ENCODE peak calls at places on chromosome 16, in seven cellular contexts. One of them, this sample, is unnamed.

GRCh38 chr16:8905168-8905762 is 23.1 kb downstream of the LITAFD start:
- DNase-seq in AG10803: peak; percentile 42
- DNase-seq in GM23338: peak; percentile 57
- DNase-seq in astrocyte of the spinal cord: peak; percentile 36
- DNase-seq in retinal pigment epithelial cell: no peak
- DNase-seq in A549: peak; percentile 69
- DNase-seq in heart left ventricle: no peak
- DNase-seq in this sample: no peak

GRCh38 chr16:2475413-2476344 is 752 bp downstream of the TBC1D24 start:
- DNase-seq in heart left ventricle: no peak
- DNase-seq in astrocyte of the spinal cord: no peak
- DNase-seq in retinal pigment epithelial cell: no peak
- DNase-seq in GM23338: peak; percentile 61
- DNase-seq in AG10803: no peak
- DNase-seq in A549: no peak
- DNase-seq in this sample: no peak

GRCh38 chr16:80045944-80046660 is 445.6 kb upstream of the MAF start:
- DNase-seq in retinal pigment epithelial cell: no peak
- DNase-seq in heart left ventricle: no peak
- DNase-seq in AG10803: no peak
- DNase-seq in A549: no peak
- DNase-seq in astrocyte of the spinal cord: no peak
- DNase-seq in GM23338: no peak
- DNase-seq in this sample: no peak

GRCh38 chr16:68564367-68564985 is 25.4 kb downstream of the ZFP90 start:
- DNase-seq in astrocyte of the spinal cord: peak; percentile 12
- DNase-seq in A549: peak; percentile 35
- DNase-seq in heart left ventricle: no peak
- DNase-seq in AG10803: peak; percentile 4
- DNase-seq in retinal pigment epithelial cell: no peak
- DNase-seq in GM23338: peak; percentile 42
- DNase-seq in this sample: no peak

GRCh38 chr16:711548-712320 is 3.2 kb upstream of the METRN start:
- DNase-seq in GM23338: peak; percentile 87
- DNase-seq in retinal pigment epithelial cell: no peak
- DNase-seq in AG10803: peak; percentile 52
- DNase-seq in astrocyte of the spinal cord: peak; percentile 50
- DNase-seq in heart left ventricle: peak; percentile 78
- DNase-seq in A549: peak; percentile 81
- DNase-seq in this sample: no peak

GRCh38 chr16:5863207-5863606 is 765.6 kb upstream of the EEF2KMT start:
- DNase-seq in astrocyte of the spinal cord: no peak
- DNase-seq in retinal pigment epithelial cell: no peak
- DNase-seq in GM23338: no peak
- DNase-seq in A549: no peak
- DNase-seq in heart left ventricle: no peak
- DNase-seq in AG10803: no peak
- DNase-seq in this sample: no peak

GRCh38 chr16:30557397-30557949 is 701 bp downstream of the ZNF764 start:
- DNase-seq in A549: no peak
- DNase-seq in GM23338: no peak
- DNase-seq in retinal pigment epithelial cell: no peak
- DNase-seq in heart left ventricle: no peak
- DNase-seq in astrocyte of the spinal cord: no peak
- DNase-seq in AG10803: no peak
- DNase-seq in this sample: no peak

GRCh38 chr16:78195868-78196267 is 96.4 kb downstream of the WWOX start:
- DNase-seq in astrocyte of the spinal cord: no peak
- DNase-seq in heart left ventricle: no peak
- DNase-seq in AG10803: no peak
- DNase-seq in GM23338: no peak
- DNase-seq in retinal pigment epithelial cell: no peak
- DNase-seq in A549: no peak
- DNase-seq in this sample: no peak

GRCh38 chr16:30065943-30066881 is 652 bp downstream of the ALDOA start:
- DNase-seq in heart left ventricle: peak; percentile 48
- DNase-seq in AG10803: peak; percentile 65
- DNase-seq in astrocyte of the spinal cord: no peak
- DNase-seq in GM23338: peak; percentile 54
- DNase-seq in retinal pigment epithelial cell: no peak
- DNase-seq in A549: peak; percentile 43
- DNase-seq in this sample: no peak

GRCh38 chr16:58024673-58025350 is 742 bp upstream of the MMP15 start:
- DNase-seq in AG10803: no peak
- DNase-seq in GM23338: peak; percentile 77
- DNase-seq in heart left ventricle: peak; percentile 37
- DNase-seq in astrocyte of the spinal cord: no peak
- DNase-seq in retinal pigment epithelial cell: no peak
- DNase-seq in A549: peak; percentile 25
- DNase-seq in this sample: no peak

GRCh38 chr16:11797957-11798299 is 870 bp upstream of the ZC3H7A start:
- DNase-seq in AG10803: no peak
- DNase-seq in heart left ventricle: no peak
- DNase-seq in GM23338: no peak
- DNase-seq in retinal pigment epithelial cell: no peak
- DNase-seq in astrocyte of the spinal cord: no peak
- DNase-seq in A549: peak; percentile 13
- DNase-seq in this sample: no peak

GRCh38 chr16:29767062-29767461 is 11.0 kb upstream of the ZG16 start:
- DNase-seq in retinal pigment epithelial cell: no peak
- DNase-seq in GM23338: no peak
- DNase-seq in heart left ventricle: no peak
- DNase-seq in astrocyte of the spinal cord: no peak
- DNase-seq in AG10803: no peak
- DNase-seq in A549: no peak
- DNase-seq in this sample: no peak

GRCh38 chr16:58409316-58409973 is 17.2 kb downstream of the GINS3 start:
- DNase-seq in GM23338: no peak
- DNase-seq in A549: peak; percentile 30
- DNase-seq in heart left ventricle: peak; percentile 75
- DNase-seq in retinal pigment epithelial cell: peak; percentile 79
- DNase-seq in AG10803: peak; percentile 71
- DNase-seq in astrocyte of the spinal cord: peak; percentile 81
- DNase-seq in this sample: no peak

GRCh38 chr16:15518412-15519351 is 84.3 kb downstream of the BMERB1 start:
- DNase-seq in A549: peak; percentile 88
- DNase-seq in GM23338: no peak
- DNase-seq in AG10803: peak; percentile 75
- DNase-seq in heart left ventricle: peak; percentile 65
- DNase-seq in retinal pigment epithelial cell: peak; percentile 14
- DNase-seq in astrocyte of the spinal cord: peak; percentile 50
- DNase-seq in this sample: peak; percentile 54

GRCh38 chr16:20249247-20249646 is 78.1 kb downstream of the GP2 start:
- DNase-seq in heart left ventricle: no peak
- DNase-seq in GM23338: no peak
- DNase-seq in astrocyte of the spinal cord: no peak
- DNase-seq in retinal pigment epithelial cell: no peak
- DNase-seq in A549: no peak
- DNase-seq in AG10803: no peak
- DNase-seq in this sample: no peak

GRCh38 chr16:48895142-48895541 is 285.2 kb upstream of the N4BP1 start:
- DNase-seq in heart left ventricle: no peak
- DNase-seq in astrocyte of the spinal cord: no peak
- DNase-seq in A549: no peak
- DNase-seq in AG10803: no peak
- DNase-seq in retinal pigment epithelial cell: no peak
- DNase-seq in GM23338: peak; percentile 23
- DNase-seq in this sample: no peak

GRCh38 chr16:10183606-10183959 is 1.4 kb upstream of the GRIN2A start:
- DNase-seq in A549: no peak
- DNase-seq in astrocyte of the spinal cord: no peak
- DNase-seq in AG10803: no peak
- DNase-seq in GM23338: peak; percentile 26
- DNase-seq in heart left ventricle: no peak
- DNase-seq in retinal pigment epithelial cell: no peak
- DNase-seq in this sample: no peak

DNA sequence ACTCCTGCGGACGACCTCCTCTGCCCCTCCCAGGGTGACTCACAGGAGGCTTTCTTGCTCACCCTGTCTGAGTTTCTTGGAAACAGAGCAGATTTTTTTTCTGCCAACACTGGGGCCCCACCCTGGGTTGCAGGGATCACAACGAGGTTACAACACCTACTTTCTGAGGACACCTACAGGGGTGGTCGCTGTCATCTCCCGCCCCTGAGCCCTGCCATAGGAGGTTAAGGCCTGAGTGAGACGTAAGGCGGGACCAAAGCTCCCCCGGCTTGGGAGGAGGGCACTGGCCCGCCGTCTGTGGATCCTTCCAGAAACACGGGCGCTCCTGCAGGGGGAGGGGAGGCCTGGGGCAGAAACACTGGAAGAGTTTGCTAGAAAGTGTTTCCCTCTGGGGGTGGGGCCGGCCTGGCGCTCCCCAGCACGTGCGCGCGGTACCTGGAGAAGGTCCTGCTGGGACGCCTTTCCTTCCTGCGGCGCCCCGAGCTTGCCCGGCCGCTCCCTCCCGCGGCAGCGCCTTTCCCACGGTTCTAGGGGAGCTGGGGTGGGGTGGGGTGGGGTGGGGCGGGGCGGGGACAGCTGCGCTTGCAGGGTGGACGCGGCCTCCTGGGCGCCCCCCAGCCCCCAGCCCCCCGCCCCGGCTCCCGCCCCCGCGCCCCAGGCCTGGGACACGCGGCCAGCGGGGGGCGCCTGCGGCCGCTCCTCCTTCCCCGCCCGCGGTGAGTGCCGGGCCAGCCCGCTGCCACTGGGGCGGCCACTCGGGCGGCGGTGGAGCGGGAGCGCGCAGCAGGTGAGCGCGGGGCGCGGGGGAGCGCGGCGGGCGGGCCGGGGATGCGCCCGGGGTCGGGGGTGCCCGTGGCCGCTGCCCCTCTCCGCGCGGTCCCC is 20.7 kb upstream of the ADCY7 start:
- DNase-seq in A549: peak; percentile 83
- DNase-seq in AG10803: peak; percentile 82
- DNase-seq in retinal pigment epithelial cell: no peak
- DNase-seq in astrocyte of the spinal cord: peak; percentile 50
- DNase-seq in GM23338: peak; percentile 48
- DNase-seq in heart left ventricle: peak; percentile 55
- DNase-seq in this sample: no peak
- TF ChIP-seq CTCF in A549: peak; percentile 73
- TF ChIP-seq CTCF in AG10803: no peak
- TF ChIP-seq CTCF in retinal pigment epithelial cell: peak; percentile 6
- TF ChIP-seq CTCF in astrocyte of the spinal cord: peak; percentile 14
- TF ChIP-seq CTCF in GM23338: peak; percentile 29
- TF ChIP-seq CTCF in heart left ventricle: peak; percentile 48
- TF ChIP-seq CTCF in this sample: no peak

GRCh38 chr16:66427036-66427446 is at the start of gene BEAN1:
- DNase-seq in retinal pigment epithelial cell: no peak
- DNase-seq in GM23338: peak; percentile 56
- DNase-seq in astrocyte of the spinal cord: no peak
- DNase-seq in A549: no peak
- DNase-seq in AG10803: peak; percentile 13
- DNase-seq in heart left ventricle: no peak
- DNase-seq in this sample: no peak
- H3K4me3 ChIP-seq in retinal pigment epithelial cell: peak within 1 kb of the TSS; percentile 27
- H3K4me3 ChIP-seq in GM23338: peak within 1 kb of the TSS; percentile 61
- H3K4me3 ChIP-seq in astrocyte of the spinal cord: peak within 1 kb of the TSS; percentile 21
- H3K4me3 ChIP-seq in A549: peak within 1 kb of the TSS; percentile 88
- H3K4me3 ChIP-seq in AG10803: peak within 1 kb of the TSS; percentile 39
- H3K4me3 ChIP-seq in heart left ventricle: peak within 1 kb of the TSS; percentile 57
- H3K4me3 ChIP-seq in this sample: peak within 1 kb of the TSS; percentile 26

GRCh38 chr16:66273036-66273435 is 93.5 kb upstream of the CDH5 start:
- DNase-seq in astrocyte of the spinal cord: no peak
- DNase-seq in GM23338: no peak
- DNase-seq in AG10803: no peak
- DNase-seq in A549: no peak
- DNase-seq in heart left ventricle: no peak
- DNase-seq in retinal pigment epithelial cell: no peak
- DNase-seq in this sample: no peak

GRCh38 chr16:66272461-66272860 is 94.0 kb upstream of the CDH5 start:
- DNase-seq in GM23338: no peak
- DNase-seq in retinal pigment epithelial cell: no peak
- DNase-seq in heart left ventricle: no peak
- DNase-seq in astrocyte of the spinal cord: no peak
- DNase-seq in A549: no peak
- DNase-seq in AG10803: no peak
- DNase-seq in this sample: no peak

GRCh38 chr16:66273644-66274334 is 92.7 kb upstream of the CDH5 start:
- DNase-seq in retinal pigment epithelial cell: no peak
- DNase-seq in GM23338: peak; percentile 47
- DNase-seq in heart left ventricle: no peak
- DNase-seq in A549: peak; percentile 16
- DNase-seq in AG10803: peak; percentile 53
- DNase-seq in astrocyte of the spinal cord: peak; percentile 45
- DNase-seq in this sample: no peak

GRCh38 chr16:66275795-66276428 is 90.6 kb upstream of the CDH5 start:
- DNase-seq in GM23338: peak; percentile 89
- DNase-seq in heart left ventricle: no peak
- DNase-seq in astrocyte of the spinal cord: peak; percentile 77
- DNase-seq in A549: peak; percentile 71
- DNase-seq in retinal pigment epithelial cell: no peak
- DNase-seq in AG10803: peak; percentile 71
- DNase-seq in this sample: no peak

DNA sequence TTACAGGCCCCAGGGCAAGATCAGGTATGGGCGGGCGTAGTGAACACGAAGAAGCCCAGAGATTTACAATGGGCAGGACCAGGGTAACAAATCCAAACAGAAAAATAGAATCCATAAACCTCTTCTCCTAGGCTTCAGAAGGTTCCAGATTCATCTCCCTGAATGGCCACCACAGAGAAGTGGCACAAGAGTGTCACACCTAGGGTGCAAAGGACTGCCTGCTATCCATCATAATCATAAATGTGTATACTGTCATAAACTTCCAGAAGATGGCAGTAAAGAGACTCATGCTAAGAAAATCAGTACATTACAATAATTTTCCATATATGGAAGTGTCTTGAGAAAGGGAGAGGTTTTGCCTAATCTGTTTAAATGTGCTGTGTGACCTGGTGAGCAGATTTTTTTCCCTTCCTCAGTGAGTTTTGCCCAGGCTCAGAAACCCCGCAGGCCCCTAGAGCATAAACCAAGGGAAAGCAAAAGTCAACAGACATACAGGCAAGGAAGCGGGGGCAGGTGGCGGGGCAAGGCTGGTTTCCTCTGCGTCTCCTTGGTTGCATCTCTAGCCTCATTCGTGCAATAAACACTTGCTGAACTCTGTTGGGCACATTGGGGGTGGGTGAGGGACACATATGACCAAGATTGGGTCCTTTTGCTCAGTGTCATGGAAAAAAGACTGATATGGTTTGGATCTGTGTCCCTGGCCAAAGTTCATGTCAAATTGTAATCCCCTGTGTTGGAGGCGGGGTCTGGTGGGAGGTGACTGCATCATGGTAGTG is 92.0 kb upstream of the CDH5 start:
- DNase-seq in heart left ventricle: no peak
- DNase-seq in astrocyte of the spinal cord: peak; percentile 30
- DNase-seq in GM23338: no peak
- DNase-seq in AG10803: peak; percentile 38
- DNase-seq in retinal pigment epithelial cell: no peak
- DNase-seq in A549: peak; percentile 44
- DNase-seq in this sample: no peak
- TF ChIP-seq CTCF in heart left ventricle: no peak
- TF ChIP-seq CTCF in astrocyte of the spinal cord: peak; percentile 20
- TF ChIP-seq CTCF in GM23338: no peak
- TF ChIP-seq CTCF in AG10803: peak; percentile 49
- TF ChIP-seq CTCF in retinal pigment epithelial cell: peak; percentile 44
- TF ChIP-seq CTCF in A549: peak; percentile 35
- TF ChIP-seq CTCF in this sample: peak; percentile 39

DNA sequence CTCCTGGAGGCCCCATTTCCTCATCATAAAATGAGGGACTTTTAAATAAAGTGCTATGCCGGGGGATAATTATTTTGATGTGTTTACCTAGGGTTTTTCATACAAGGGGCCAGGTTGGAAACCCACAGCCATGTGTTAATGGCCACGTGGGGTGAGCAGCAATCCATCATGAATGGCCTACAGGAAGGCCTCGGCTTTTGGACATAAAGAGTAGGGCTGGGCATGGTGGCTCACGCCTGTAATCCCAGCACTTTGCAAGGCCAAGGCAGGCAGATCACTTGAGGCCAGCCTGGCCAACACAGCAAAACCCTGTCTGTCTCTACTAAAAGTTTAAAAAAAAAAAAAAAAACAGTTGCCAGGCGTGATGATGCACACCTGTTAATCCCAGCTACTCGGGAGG is 40.3 kb downstream of the MEAK7 start:
- DNase-seq in AG10803: no peak
- DNase-seq in GM23338: no peak
- DNase-seq in astrocyte of the spinal cord: no peak
- DNase-seq in retinal pigment epithelial cell: no peak
- DNase-seq in heart left ventricle: no peak
- DNase-seq in A549: no peak
- DNase-seq in this sample: no peak
- H3K4me3 ChIP-seq in AG10803: no peak overlapping the region
- H3K4me3 ChIP-seq in GM23338: no peak overlapping the region
- H3K4me3 ChIP-seq in astrocyte of the spinal cord: no peak overlapping the region
- H3K4me3 ChIP-seq in retinal pigment epithelial cell: no peak overlapping the region
- H3K4me3 ChIP-seq in heart left ventricle: no peak overlapping the region
- H3K4me3 ChIP-seq in A549: no peak overlapping the region
- H3K4me3 ChIP-seq in this sample: no peak overlapping the region